ENCODE peak calls at places on chromosomes 7 and 10, in nine cellular contexts. One of them, this sample, is unnamed.

GRCh38 chr10:34089294-34089693 is 725.8 kb downstream of the PARD3 start:
- DNase-seq in activated effector memory CD4-positive, alpha-beta T cell treated with Interleukin-2 at 50 U/mL for 16 hours: no peak
- DNase-seq in GM12891: no peak
- DNase-seq in mucosa of gallbladder: no peak
- DNase-seq in SK-N-DZ: no peak
- DNase-seq in AG09319: no peak
- DNase-seq in nephron progenitor cell: no peak
- DNase-seq in T follicular helper cell: no peak
- DNase-seq in stimulated activated CD4-positive, alpha-beta T cell treated with anti-CD3 and anti-CD28 coated beads, Interleukin-4, amount 100 ng/mL, for 4 hours: no peak
- DNase-seq in this sample: no peak

GRCh38 chr10:4127518-4128315 is 342.7 kb upstream of the KLF6 start:
- DNase-seq in stimulated activated CD4-positive, alpha-beta T cell treated with anti-CD3 and anti-CD28 coated beads, Interleukin-4, amount 100 ng/mL, for 4 hours: no peak
- DNase-seq in SK-N-DZ: no peak
- DNase-seq in activated effector memory CD4-positive, alpha-beta T cell treated with Interleukin-2 at 50 U/mL for 16 hours: no peak
- DNase-seq in GM12891: no peak
- DNase-seq in T follicular helper cell: no peak
- DNase-seq in AG09319: no peak
- DNase-seq in mucosa of gallbladder: peak; percentile 87
- DNase-seq in nephron progenitor cell: no peak
- DNase-seq in this sample: no peak

GRCh38 chr10:60967854-60968484 is 24.0 kb upstream of the RHOBTB1 start:
- DNase-seq in T follicular helper cell: no peak
- DNase-seq in activated effector memory CD4-positive, alpha-beta T cell treated with Interleukin-2 at 50 U/mL for 16 hours: no peak
- DNase-seq in SK-N-DZ: no peak
- DNase-seq in nephron progenitor cell: no peak
- DNase-seq in AG09319: no peak
- DNase-seq in stimulated activated CD4-positive, alpha-beta T cell treated with anti-CD3 and anti-CD28 coated beads, Interleukin-4, amount 100 ng/mL, for 4 hours: no peak
- DNase-seq in GM12891: no peak
- DNase-seq in mucosa of gallbladder: no peak
- DNase-seq in this sample: no peak

GRCh38 chr7:24978837-24979469 is 1.0 kb downstream of the OSBPL3 start:
- DNase-seq in SK-N-DZ: peak; percentile 17
- DNase-seq in GM12891: no peak
- DNase-seq in mucosa of gallbladder: no peak
- DNase-seq in activated effector memory CD4-positive, alpha-beta T cell treated with Interleukin-2 at 50 U/mL for 16 hours: no peak
- DNase-seq in T follicular helper cell: no peak
- DNase-seq in nephron progenitor cell: peak; percentile 19
- DNase-seq in stimulated activated CD4-positive, alpha-beta T cell treated with anti-CD3 and anti-CD28 coated beads, Interleukin-4, amount 100 ng/mL, for 4 hours: no peak
- DNase-seq in AG09319: no peak
- DNase-seq in this sample: no peak

GRCh38 chr7:154546946-154547587 is 455.9 kb downstream of the PAXIP1 start:
- DNase-seq in activated effector memory CD4-positive, alpha-beta T cell treated with Interleukin-2 at 50 U/mL for 16 hours: no peak
- DNase-seq in GM12891: no peak
- DNase-seq in mucosa of gallbladder: no peak
- DNase-seq in T follicular helper cell: no peak
- DNase-seq in nephron progenitor cell: no peak
- DNase-seq in stimulated activated CD4-positive, alpha-beta T cell treated with anti-CD3 and anti-CD28 coated beads, Interleukin-4, amount 100 ng/mL, for 4 hours: no peak
- DNase-seq in AG09319: no peak
- DNase-seq in SK-N-DZ: no peak
- DNase-seq in this sample: no peak

GRCh38 chr7:106062006-106062405 is 50.1 kb downstream of the SYPL1 start:
- DNase-seq in nephron progenitor cell: no peak
- DNase-seq in SK-N-DZ: no peak
- DNase-seq in stimulated activated CD4-positive, alpha-beta T cell treated with anti-CD3 and anti-CD28 coated beads, Interleukin-4, amount 100 ng/mL, for 4 hours: no peak
- DNase-seq in mucosa of gallbladder: no peak
- DNase-seq in activated effector memory CD4-positive, alpha-beta T cell treated with Interleukin-2 at 50 U/mL for 16 hours: no peak
- DNase-seq in T follicular helper cell: no peak
- DNase-seq in GM12891: no peak
- DNase-seq in AG09319: no peak
- DNase-seq in this sample: no peak

GRCh38 chr10:91296471-91296870 is 76.0 kb downstream of the PCGF5 start:
- DNase-seq in activated effector memory CD4-positive, alpha-beta T cell treated with Interleukin-2 at 50 U/mL for 16 hours: no peak
- DNase-seq in GM12891: no peak
- DNase-seq in T follicular helper cell: no peak
- DNase-seq in AG09319: no peak
- DNase-seq in SK-N-DZ: no peak
- DNase-seq in nephron progenitor cell: no peak
- DNase-seq in mucosa of gallbladder: no peak
- DNase-seq in stimulated activated CD4-positive, alpha-beta T cell treated with anti-CD3 and anti-CD28 coated beads, Interleukin-4, amount 100 ng/mL, for 4 hours: no peak
- DNase-seq in this sample: no peak

GRCh38 chr7:100561491-100562194 is 12.1 kb downstream of the SAP25 start:
- DNase-seq in SK-N-DZ: no peak
- DNase-seq in activated effector memory CD4-positive, alpha-beta T cell treated with Interleukin-2 at 50 U/mL for 16 hours: no peak
- DNase-seq in GM12891: no peak
- DNase-seq in stimulated activated CD4-positive, alpha-beta T cell treated with anti-CD3 and anti-CD28 coated beads, Interleukin-4, amount 100 ng/mL, for 4 hours: no peak
- DNase-seq in nephron progenitor cell: no peak
- DNase-seq in T follicular helper cell: no peak
- DNase-seq in mucosa of gallbladder: no peak
- DNase-seq in AG09319: no peak
- DNase-seq in this sample: no peak

GRCh38 chr7:151114151-151115090 is 28.1 kb downstream of the AGAP3 start:
- DNase-seq in AG09319: no peak
- DNase-seq in nephron progenitor cell: peak; percentile 56
- DNase-seq in T follicular helper cell: no peak
- DNase-seq in stimulated activated CD4-positive, alpha-beta T cell treated with anti-CD3 and anti-CD28 coated beads, Interleukin-4, amount 100 ng/mL, for 4 hours: no peak
- DNase-seq in activated effector memory CD4-positive, alpha-beta T cell treated with Interleukin-2 at 50 U/mL for 16 hours: no peak
- DNase-seq in GM12891: peak; percentile 64
- DNase-seq in mucosa of gallbladder: no peak
- DNase-seq in SK-N-DZ: no peak
- DNase-seq in this sample: no peak

GRCh38 chr7:17807242-17807641 is 133.1 kb downstream of the SNX13 start:
- DNase-seq in SK-N-DZ: no peak
- DNase-seq in GM12891: no peak
- DNase-seq in activated effector memory CD4-positive, alpha-beta T cell treated with Interleukin-2 at 50 U/mL for 16 hours: no peak
- DNase-seq in AG09319: no peak
- DNase-seq in T follicular helper cell: no peak
- DNase-seq in mucosa of gallbladder: no peak
- DNase-seq in stimulated activated CD4-positive, alpha-beta T cell treated with anti-CD3 and anti-CD28 coated beads, Interleukin-4, amount 100 ng/mL, for 4 hours: no peak
- DNase-seq in nephron progenitor cell: peak; percentile 5
- DNase-seq in this sample: no peak

GRCh38 chr10:14022954-14023353 is 307.8 kb downstream of the FRMD4A start:
- DNase-seq in stimulated activated CD4-positive, alpha-beta T cell treated with anti-CD3 and anti-CD28 coated beads, Interleukin-4, amount 100 ng/mL, for 4 hours: no peak
- DNase-seq in nephron progenitor cell: no peak
- DNase-seq in SK-N-DZ: no peak
- DNase-seq in GM12891: no peak
- DNase-seq in mucosa of gallbladder: no peak
- DNase-seq in T follicular helper cell: no peak
- DNase-seq in AG09319: no peak
- DNase-seq in activated effector memory CD4-positive, alpha-beta T cell treated with Interleukin-2 at 50 U/mL for 16 hours: no peak
- DNase-seq in this sample: no peak

GRCh38 chr7:108263364-108263951 is 133.3 kb upstream of the LAMB4 start:
- DNase-seq in GM12891: no peak
- DNase-seq in T follicular helper cell: no peak
- DNase-seq in stimulated activated CD4-positive, alpha-beta T cell treated with anti-CD3 and anti-CD28 coated beads, Interleukin-4, amount 100 ng/mL, for 4 hours: no peak
- DNase-seq in AG09319: no peak
- DNase-seq in mucosa of gallbladder: no peak
- DNase-seq in nephron progenitor cell: no peak
- DNase-seq in activated effector memory CD4-positive, alpha-beta T cell treated with Interleukin-2 at 50 U/mL for 16 hours: no peak
- DNase-seq in SK-N-DZ: no peak
- DNase-seq in this sample: no peak

GRCh38 chr10:44864042-44864436 is 47.1 kb upstream of the TMEM72 start:
- DNase-seq in nephron progenitor cell: no peak
- DNase-seq in mucosa of gallbladder: peak; percentile 38
- DNase-seq in SK-N-DZ: no peak
- DNase-seq in T follicular helper cell: no peak
- DNase-seq in AG09319: no peak
- DNase-seq in activated effector memory CD4-positive, alpha-beta T cell treated with Interleukin-2 at 50 U/mL for 16 hours: no peak
- DNase-seq in GM12891: no peak
- DNase-seq in stimulated activated CD4-positive, alpha-beta T cell treated with anti-CD3 and anti-CD28 coated beads, Interleukin-4, amount 100 ng/mL, for 4 hours: no peak
- DNase-seq in this sample: no peak

GRCh38 chr7:44643206-44643605 is 36.8 kb downstream of the OGDH start:
- DNase-seq in activated effector memory CD4-positive, alpha-beta T cell treated with Interleukin-2 at 50 U/mL for 16 hours: no peak
- DNase-seq in GM12891: no peak
- DNase-seq in SK-N-DZ: no peak
- DNase-seq in nephron progenitor cell: no peak
- DNase-seq in T follicular helper cell: no peak
- DNase-seq in AG09319: no peak
- DNase-seq in mucosa of gallbladder: no peak
- DNase-seq in stimulated activated CD4-positive, alpha-beta T cell treated with anti-CD3 and anti-CD28 coated beads, Interleukin-4, amount 100 ng/mL, for 4 hours: no peak
- DNase-seq in this sample: no peak

GRCh38 chr10:76881477-76882220 is 756.0 kb downstream of the KCNMA1 start:
- DNase-seq in AG09319: no peak
- DNase-seq in nephron progenitor cell: no peak
- DNase-seq in SK-N-DZ: no peak
- DNase-seq in stimulated activated CD4-positive, alpha-beta T cell treated with anti-CD3 and anti-CD28 coated beads, Interleukin-4, amount 100 ng/mL, for 4 hours: no peak
- DNase-seq in T follicular helper cell: no peak
- DNase-seq in mucosa of gallbladder: no peak
- DNase-seq in GM12891: no peak
- DNase-seq in activated effector memory CD4-positive, alpha-beta T cell treated with Interleukin-2 at 50 U/mL for 16 hours: no peak
- DNase-seq in this sample: no peak

GRCh38 chr7:7554021-7554432 is 12.7 kb upstream of the MIOS start:
- DNase-seq in stimulated activated CD4-positive, alpha-beta T cell treated with anti-CD3 and anti-CD28 coated beads, Interleukin-4, amount 100 ng/mL, for 4 hours: no peak
- DNase-seq in activated effector memory CD4-positive, alpha-beta T cell treated with Interleukin-2 at 50 U/mL for 16 hours: no peak
- DNase-seq in AG09319: peak; percentile 61
- DNase-seq in GM12891: no peak
- DNase-seq in nephron progenitor cell: no peak
- DNase-seq in mucosa of gallbladder: no peak
- DNase-seq in SK-N-DZ: peak; percentile 40
- DNase-seq in T follicular helper cell: no peak
- DNase-seq in this sample: no peak

GRCh38 chr10:34003561-34003960 is 669.1 kb upstream of the NRP1 start:
- DNase-seq in T follicular helper cell: no peak
- DNase-seq in nephron progenitor cell: no peak
- DNase-seq in stimulated activated CD4-positive, alpha-beta T cell treated with anti-CD3 and anti-CD28 coated beads, Interleukin-4, amount 100 ng/mL, for 4 hours: no peak
- DNase-seq in mucosa of gallbladder: no peak
- DNase-seq in SK-N-DZ: no peak
- DNase-seq in GM12891: no peak
- DNase-seq in AG09319: no peak
- DNase-seq in activated effector memory CD4-positive, alpha-beta T cell treated with Interleukin-2 at 50 U/mL for 16 hours: no peak
- DNase-seq in this sample: no peak

GRCh38 chr7:99331002-99331401 is 5.3 kb downstream of the ARPC1A start:
- DNase-seq in stimulated activated CD4-positive, alpha-beta T cell treated with anti-CD3 and anti-CD28 coated beads, Interleukin-4, amount 100 ng/mL, for 4 hours: no peak
- DNase-seq in T follicular helper cell: no peak
- DNase-seq in mucosa of gallbladder: no peak
- DNase-seq in nephron progenitor cell: no peak
- DNase-seq in SK-N-DZ: no peak
- DNase-seq in activated effector memory CD4-positive, alpha-beta T cell treated with Interleukin-2 at 50 U/mL for 16 hours: no peak
- DNase-seq in AG09319: no peak
- DNase-seq in GM12891: no peak
- DNase-seq in this sample: no peak

This sample was measured in GM18507.